ENCODE peak calls at places on chromosomes 4 and X, in seven cellular contexts. S is MCF 10A; N is H1; G is endothelial cell; A is BJ; Z is HL-60; V is CD4-positive, alpha-beta T cell. W is an unnamed sample.

GRCh38 chrX:45515262-45516215 is 314.9 kb upstream of the DIPK2B start:
- DNase-seq in V (peak; percentile 6), G (peak; percentile 12), S (peak; percentile 98), A (peak; percentile 82), N (no peak), Z (peak; percentile 78), W (peak; percentile 86)

GRCh38 chr4:95215991-95216605 is 332.7 kb downstream of the UNC5C start:
- DNase-seq in N (no peak), V (no peak), G (no peak), A (no peak), Z (peak; percentile 78), S (peak; percentile 15), W (no peak)

GRCh38 chr4:55491486-55491885 is 55.2 kb downstream of the CLOCK start:
- DNase-seq in Z (no peak), A (no peak), G (no peak), S (no peak), V (no peak), N (no peak), W (peak; percentile 22)

GRCh38 chr4:142773505-142773904 is 72.6 kb downstream of the INPP4B start:
- DNase-seq in G (no peak), N (no peak), S (no peak), Z (no peak), A (no peak), V (no peak), W (no peak)

GRCh38 chr4:3829211-3829953 is 63.2 kb downstream of the ADRA2C start:
- DNase-seq in Z (no peak), A (no peak), V (no peak), G (no peak), N (no peak), S (no peak), W (no peak)

GRCh38 chr4:146972036-146972435 is 26.4 kb upstream of the TTC29 start:
- DNase-seq in A (no peak), Z (no peak), S (no peak), G (no peak), N (no peak), V (no peak), W (no peak)

GRCh38 chrX:139691843-139692505 is 16.0 kb downstream of the MCF2 start:
- DNase-seq in V (no peak), G (peak; percentile 10), S (no peak), Z (no peak), N (no peak), A (no peak), W (no peak)

GRCh38 chrX:96433409-96434122 is 251.1 kb upstream of the DIAPH2 start:
- DNase-seq in N (no peak), Z (no peak), G (no peak), V (no peak), A (no peak), S (peak; percentile 27), W (no peak)

GRCh38 chr4:6273661-6273990 is 4.0 kb downstream of the WFS1 start:
- DNase-seq in S (no peak), V (no peak), G (no peak), Z (no peak), A (no peak), N (no peak), W (peak; percentile 50)

GRCh38 chrX:65902011-65902410 is 137.9 kb downstream of the VSIG4 start:
- DNase-seq in N (no peak), Z (no peak), V (no peak), S (no peak), G (no peak), A (no peak), W (no peak)

GRCh38 chrX:153601511-153602110 is 2.7 kb upstream of the CCNQ start:
- DNase-seq in V (no peak), S (no peak), G (no peak), Z (no peak), N (no peak), A (no peak), W (no peak)

GRCh38 chrX:39907964-39908616 is 189.7 kb downstream of the BCOR start:
- DNase-seq in N (no peak), G (no peak), V (no peak), Z (peak; percentile 60), S (peak; percentile 90), A (peak; percentile 80), W (peak; percentile 94)

GRCh38 chr4:139153411-139154133 is 23.4 kb downstream of the ELF2 start:
- DNase-seq in V (no peak), Z (no peak), G (no peak), S (no peak), A (no peak), N (no peak), W (no peak)

GRCh38 chr4:47145630-47146029 is 114.3 kb downstream of the GABRB1 start:
- DNase-seq in N (no peak), G (no peak), Z (no peak), V (no peak), S (peak; percentile 25), A (no peak), W (peak; percentile 40)

GRCh38 chr4:7903686-7904085 is 36.0 kb downstream of the AFAP1 start:
- DNase-seq in A (no peak), S (no peak), Z (no peak), V (no peak), N (no peak), G (no peak), W (peak; percentile 33)

GRCh38 chr4:71113294-71113693 is 119.8 kb downstream of the DCK start:
- DNase-seq in G (no peak), Z (no peak), S (peak; percentile 27), A (no peak), V (no peak), N (no peak), W (no peak)

GRCh38 chrX:154022108-154022507 is 2.4 kb upstream of the IRAK1 start:
- DNase-seq in Z (no peak), A (no peak), S (no peak), V (no peak), G (no peak), N (no peak), W (no peak)

GRCh38 chr4:25299476-25300203 is 12.9 kb upstream of the ZCCHC4 start:
- DNase-seq in S (no peak), Z (no peak), A (no peak), N (no peak), G (no peak), V (no peak), W (no peak)

GRCh38 chr4:123744664-123745290 is 348.2 kb downstream of the SPRY1 start:
- DNase-seq in V (no peak), G (no peak), S (no peak), N (no peak), Z (peak; percentile 41), A (no peak), W (no peak)

GRCh38 chr4:123749408-123749807 is 352.8 kb downstream of the SPRY1 start:
- DNase-seq in V (no peak), S (no peak), Z (no peak), N (no peak), A (no peak), G (no peak), W (no peak)

GRCh38 chr4:123750044-123750443 is 353.4 kb downstream of the SPRY1 start:
- DNase-seq in Z (no peak), S (no peak), G (no peak), A (no peak), N (peak; percentile 23), V (no peak), W (no peak)

GRCh38 chr4:123748806-123749205 is 352.2 kb downstream of the SPRY1 start:
- DNase-seq in S (no peak), V (no peak), A (no peak), G (no peak), Z (no peak), N (no peak), W (no peak)

DNA sequence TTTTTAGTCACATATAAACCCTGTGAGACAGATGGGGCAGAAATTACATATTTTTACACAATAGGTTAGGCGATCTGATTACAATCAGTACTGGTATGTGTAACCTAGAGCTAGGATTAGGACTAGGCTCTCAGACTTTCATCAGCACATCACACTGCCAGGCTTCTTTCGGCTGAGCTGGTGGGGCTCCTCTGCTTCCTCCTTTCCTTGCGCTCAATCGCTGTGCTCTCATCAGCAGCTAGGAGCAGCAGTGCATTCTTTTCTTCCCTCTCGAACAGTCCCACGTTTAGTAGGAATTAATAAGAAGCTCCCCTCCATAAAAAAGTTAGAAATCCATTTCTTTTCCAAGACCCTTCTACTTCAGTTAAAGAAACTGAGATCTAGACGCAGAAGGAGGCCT is 350.4 kb downstream of the SPRY1 start:
- DNase-seq in A (no peak), S (no peak), V (no peak), N (no peak), G (no peak), Z (no peak), W (no peak)
- TF ChIP-seq CTCF in A (no peak), S (no peak), V (no peak), N (peak; percentile 33), G (no peak), Z (no peak), W (no peak)

DNA sequence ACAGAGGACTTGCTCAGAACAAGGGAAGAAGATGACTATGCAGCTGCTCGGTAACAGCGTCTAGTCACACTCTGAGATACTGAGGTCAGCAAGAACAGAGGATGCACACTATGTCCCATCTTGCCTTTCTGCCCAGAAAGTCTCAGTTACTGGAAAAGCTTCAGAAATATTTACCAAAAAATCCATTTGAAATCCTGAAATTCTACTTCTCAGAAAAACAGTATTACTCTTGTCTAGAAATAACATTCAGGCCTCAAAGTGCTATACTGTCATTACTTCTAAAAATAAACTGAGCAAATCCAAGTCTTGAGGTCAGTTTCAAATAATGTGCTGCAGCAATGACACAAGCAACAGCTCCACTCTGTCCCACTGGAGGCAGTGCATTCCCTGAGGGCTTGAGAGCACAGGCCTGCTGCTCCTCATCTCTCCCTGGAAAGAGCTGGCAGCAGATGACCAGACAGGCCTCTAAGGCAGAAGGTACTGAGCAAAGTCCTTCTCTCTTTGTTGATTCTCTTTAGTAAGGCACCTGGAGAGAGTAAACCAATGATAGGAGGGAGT is 76.9 kb downstream of the CAMK2D start:
- DNase-seq in V (no peak), N (no peak), S (peak; percentile 30), G (no peak), A (peak; percentile 33), Z (no peak), W (peak; percentile 81)
- TF ChIP-seq CTCF in V (no peak), N (peak; percentile 20), S (no peak), G (no peak), A (peak; percentile 59), Z (no peak), W (peak; percentile 65)

DNA sequence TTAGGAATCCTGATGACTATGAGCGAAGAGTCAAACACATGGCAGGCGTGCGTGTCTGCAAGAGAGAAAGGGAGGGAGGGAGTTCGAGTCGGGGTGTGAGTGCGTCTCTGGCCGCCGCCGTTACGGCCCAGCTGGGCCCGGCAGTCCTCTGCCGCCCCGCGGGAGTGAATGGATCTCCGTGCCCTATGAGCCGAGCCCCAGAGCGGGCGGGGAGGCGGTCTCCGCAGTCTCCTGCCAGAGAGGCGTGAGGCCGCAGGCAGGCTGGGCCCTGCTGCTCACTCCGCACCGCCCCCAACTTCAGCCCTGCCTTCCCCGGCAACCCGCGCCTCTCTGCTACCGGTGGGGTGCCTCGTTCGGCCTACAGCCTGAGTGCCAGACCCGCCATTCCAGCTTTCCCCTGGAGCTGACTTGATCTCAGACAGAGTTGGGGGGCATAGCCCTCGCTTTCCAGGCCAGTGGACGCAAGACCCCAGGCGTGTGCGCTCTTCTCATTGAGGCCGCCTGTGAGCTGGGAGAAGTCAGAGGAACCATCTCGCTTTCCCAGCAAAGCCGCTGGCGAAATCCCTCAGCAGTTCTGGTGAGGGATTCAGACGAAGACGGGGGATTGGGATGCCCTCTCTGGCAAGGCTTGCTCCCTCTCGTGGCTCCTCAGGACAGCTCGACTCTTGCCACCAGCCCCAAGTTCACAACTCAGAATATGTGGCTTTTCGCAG is 1.4 kb downstream of the SLC16A2 start:
- DNase-seq in G (peak; percentile 44), V (no peak), S (peak; percentile 43), N (no peak), A (no peak), Z (no peak), W (peak; percentile 59)
- TF ChIP-seq CTCF in G (no peak), V (no peak), S (no peak), N (peak; percentile 9), A (peak; percentile 37), Z (no peak), W (peak; percentile 51)

GRCh38 chrX:100654256-100654655 is 10.3 kb downstream of the SRPX2 start:
- DNase-seq in V (no peak), Z (no peak), N (no peak), S (peak; percentile 39), G (no peak), A (no peak), W (peak; percentile 33)
- TF ChIP-seq CTCF in V (no peak), Z (no peak), N (peak; percentile 25), S (no peak), G (no peak), A (peak; percentile 24), W (peak; percentile 35)

W was measured in HFFc6.